ENCODE peak calls at places on chromosomes 5 and 9, in four cellular contexts. G is frontal cortex, E is ELF-1, D is mammary epithelial cell. O is an unnamed sample.

GRCh38 chr9:83047839-83048775 is 14.8 kb downstream of the RASEF start:
- DNase-seq in D (peak; percentile 78), E (no peak), G (no peak), O (no peak)

GRCh38 chr5:5650242-5650641 is 227.8 kb downstream of the ICE1 start:
- DNase-seq in G (no peak), D (no peak), E (no peak), O (no peak)

GRCh38 chr5:149990518-149991376 is 9.7 kb downstream of the TIGD6 start:
- DNase-seq in D (peak; percentile 57), E (peak; percentile 45), G (peak; percentile 28), O (peak; percentile 61)

GRCh38 chr9:135478858-135479468 is 619 bp upstream of the PPP1R26 start:
- DNase-seq in E (peak; percentile 53), D (peak; percentile 25), G (peak; percentile 61), O (no peak)

GRCh38 chr9:71685394-71685793 is 82.9 kb downstream of the CEMIP2 start:
- DNase-seq in G (no peak), E (no peak), D (peak; percentile 60), O (no peak)

GRCh38 chr5:6448622-6449464 is at the start of gene UBE2QL1:
- DNase-seq in D (peak; percentile 21), E (peak; percentile 39), G (peak; percentile 41), O (no peak)

GRCh38 chr9:120532475-120532874 is 47.5 kb downstream of the CDK5RAP2 start:
- DNase-seq in G (no peak), E (no peak), D (peak; percentile 89), O (peak; percentile 35)

GRCh38 chr9:96045811-96046210 is 170.3 kb downstream of the ERCC6L2 start:
- DNase-seq in E (no peak), G (no peak), D (no peak), O (no peak)

GRCh38 chr9:127778280-127779135 is at the start of gene SH2D3C:
- DNase-seq in E (no peak), D (no peak), G (no peak), O (no peak)

GRCh38 chr5:138975098-138975847 is 100.1 kb upstream of the LRRTM2 start:
- DNase-seq in E (no peak), D (no peak), G (no peak), O (peak; percentile 68)

GRCh38 chr5:177478711-177479646 is 5.5 kb upstream of the DBN1 start:
- DNase-seq in E (no peak), D (no peak), G (no peak), O (no peak)

GRCh38 chr5:149745-150450 is 41.4 kb upstream of the LRRC14B start:
- DNase-seq in E (no peak), D (no peak), G (no peak), O (no peak)

GRCh38 chr9:78236511-78236950 is 656 bp downstream of the CEP78 start:
- DNase-seq in G (peak; percentile 33), D (peak; percentile 50), E (no peak), O (no peak)

GRCh38 chr5:94562327-94562971 is 56.0 kb downstream of the KIAA0825 start:
- DNase-seq in D (no peak), G (no peak), E (no peak), O (no peak)

GRCh38 chr5:178849316-178849715 is 10.4 kb upstream of the ZNF354B start:
- DNase-seq in G (no peak), E (no peak), D (no peak), O (no peak)

GRCh38 chr9:33227013-33227398 is 13.0 kb upstream of the SPINK4 start:
- DNase-seq in D (no peak), E (no peak), G (no peak), O (no peak)

GRCh38 chr5:127959152-127959764 is 124.3 kb upstream of the SLC12A2 start:
- DNase-seq in G (no peak), D (peak; percentile 84), E (no peak), O (peak; percentile 72)

GRCh38 chr5:13660072-13660471 is 284.4 kb downstream of the DNAH5 start:
- DNase-seq in G (no peak), D (no peak), E (no peak), O (peak; percentile 25)

GRCh38 chr9:117437283-117437682 is 22.4 kb upstream of the ASTN2 start:
- DNase-seq in G (no peak), D (no peak), E (no peak), O (no peak)

GRCh38 chr5:143842920-143843319 is 31.0 kb downstream of the HMHB1 start:
- DNase-seq in G (no peak), D (peak; percentile 10), E (no peak), O (peak; percentile 24)

GRCh38 chr9:135079018-135079417 is 8.4 kb upstream of the OLFM1 start:
- DNase-seq in G (no peak), E (no peak), D (no peak), O (no peak)

GRCh38 chr9:34252016-34252415 is 73.2 kb downstream of the UBAP1 start:
- DNase-seq in D (no peak), E (no peak), G (no peak), O (no peak)

GRCh38 chr9:34463098-34463900 is 4.7 kb downstream of the DNAI1 start:
- DNase-seq in E (no peak), G (no peak), D (peak; percentile 90), O (peak; percentile 86)

GRCh38 chr9:21931428-21931827 is 62.8 kb downstream of the CDKN2A start:
- DNase-seq in E (no peak), G (no peak), D (no peak), O (no peak)

GRCh38 chr5:139368613-139369012 is 14.5 kb downstream of the SLC23A1 start:
- DNase-seq in G (peak; percentile 5), D (no peak), E (no peak), O (no peak)

GRCh38 chr9:90071257-90071656 is 466.4 kb downstream of the GADD45G start:
- DNase-seq in G (no peak), E (no peak), D (no peak), O (no peak)

GRCh38 chr5:134479839-134480238 is 45.6 kb upstream of the JADE2 start:
- DNase-seq in D (no peak), E (no peak), G (no peak), O (no peak)

GRCh38 chr5:124528838-124529237 is 217.6 kb downstream of the ZNF608 start:
- DNase-seq in G (no peak), E (no peak), D (no peak), O (no peak)

GRCh38 chr5:178107889-178108288 is 5.4 kb upstream of the N4BP3 start:
- DNase-seq in G (no peak), D (no peak), E (peak; percentile 56), O (no peak)

GRCh38 chr9:14031761-14032279 is 282.1 kb downstream of the NFIB start:
- DNase-seq in D (no peak), E (no peak), G (no peak), O (no peak)

GRCh38 chr5:39570418-39571027 is 145.7 kb upstream of the DAB2 start:
- DNase-seq in E (no peak), D (peak; percentile 28), G (no peak), O (peak; percentile 49)

O was measured in HFFc6.